ENCODE peak calls at places on chromosomes 3 and 15, in four cellular contexts. N is EL, X is left ventricle myocardium superior, T is islet precursor cell. Z is an unnamed sample.

GRCh38 chr3:61847784-61848462 is 286.6 kb downstream of the PTPRG start:
- DNase-seq in X (peak), N (peak), T (peak), Z (peak)

GRCh38 chr3:15636028-15636709 is 34.6 kb downstream of the BTD start:
- DNase-seq in T (no peak), X (no peak), N (peak), Z (peak)

GRCh38 chr3:118525096-118525495 is 509.6 kb downstream of the IGSF11 start:
- DNase-seq in N (no peak), X (no peak), T (no peak), Z (no peak)

GRCh38 chr15:90059208-90059985 is 42.9 kb downstream of the IDH2 start:
- DNase-seq in X (peak), T (peak), N (no peak), Z (peak)

GRCh38 chr3:153910387-153910786 is 210.8 kb upstream of the ARHGEF26 start:
- DNase-seq in X (no peak), T (no peak), N (no peak), Z (no peak)

GRCh38 chr3:107404727-107405519 is 27.7 kb downstream of the CCDC54 start:
- DNase-seq in N (peak), T (no peak), X (no peak), Z (no peak)

GRCh38 chr15:65576669-65577068 is 34.3 kb downstream of the INTS14 start:
- DNase-seq in X (no peak), N (peak), T (no peak), Z (no peak)

GRCh38 chr15:45919806-45920205 is 285.0 kb downstream of the SQOR start:
- DNase-seq in T (peak), X (no peak), N (peak), Z (no peak)

GRCh38 chr15:63977102-63977501 is 69.2 kb downstream of the DAPK2 start:
- DNase-seq in N (no peak), X (no peak), T (no peak), Z (no peak)

GRCh38 chr3:142977399-142977728 is 13.9 kb upstream of the PAQR9 start:
- DNase-seq in T (no peak), X (no peak), N (peak), Z (no peak)

GRCh38 chr3:11452988-11453847 is 181.0 kb downstream of the ATG7 start:
- DNase-seq in N (peak), T (no peak), X (no peak), Z (peak)

GRCh38 chr3:121855555-121855954 is 20.5 kb downstream of the EAF2 start:
- DNase-seq in N (no peak), T (no peak), X (no peak), Z (no peak)

GRCh38 chr15:82768414-82769081 is 37.3 kb downstream of the FSD2 start:
- DNase-seq in X (no peak), T (no peak), N (peak), Z (no peak)

GRCh38 chr15:63029701-63030100 is 12.8 kb upstream of the TPM1 start:
- DNase-seq in T (no peak), N (no peak), X (no peak), Z (no peak)

GRCh38 chr3:9279959-9280358 is 30.5 kb upstream of the SRGAP3 start:
- DNase-seq in N (peak), T (peak), X (no peak), Z (no peak)

GRCh38 chr3:99837715-99838114 is 20.1 kb downstream of the CMSS1 start:
- DNase-seq in T (no peak), X (no peak), N (no peak), Z (no peak)

GRCh38 chr3:69542265-69543079 is 156.6 kb upstream of the FRMD4B start:
- DNase-seq in N (no peak), X (peak), T (peak), Z (peak)

GRCh38 chr3:134072881-134073582 is 43.3 kb upstream of the SLCO2A1 start:
- DNase-seq in X (no peak), T (peak), N (no peak), Z (no peak)

GRCh38 chr3:38763569-38763968 is 52.4 kb downstream of the SCN10A start:
- DNase-seq in N (no peak), T (no peak), X (no peak), Z (no peak)

GRCh38 chr15:68314563-68314962 is 37.0 kb downstream of the FEM1B start:
- DNase-seq in X (no peak), T (peak), N (no peak), Z (peak)

GRCh38 chr3:39637807-39638206 is 170.3 kb downstream of the MOBP start:
- DNase-seq in N (peak), X (no peak), T (no peak), Z (no peak)

GRCh38 chr15:35545316-35545824 is 595 bp downstream of the DPH6 start:
- DNase-seq in X (peak), N (peak), T (peak), Z (peak)

GRCh38 chr3:160245261-160245800 is 20.1 kb downstream of the C3orf80 start:
- DNase-seq in N (no peak), T (peak), X (no peak), Z (no peak)

GRCh38 chr3:114447545-114447944 is 153.7 kb downstream of the TIGIT start:
- DNase-seq in N (no peak), T (no peak), X (no peak), Z (no peak)

GRCh38 chr3:52438579-52439425 is 6.1 kb downstream of the SEMA3G start:
- DNase-seq in N (no peak), X (no peak), T (peak), Z (no peak)

GRCh38 chr3:170277833-170278586 is 55.8 kb downstream of the PRKCI start:
- DNase-seq in T (no peak), N (no peak), X (no peak), Z (no peak)

GRCh38 chr3:137641879-137642278 is 122.2 kb upstream of the SOX14 start:
- DNase-seq in T (no peak), N (no peak), X (no peak), Z (no peak)

GRCh38 chr15:58604455-58604923 is 145.0 kb downstream of the ADAM10 start:
- DNase-seq in X (no peak), T (no peak), N (no peak), Z (no peak)

GRCh38 chr3:192897005-192897404 is 20.7 kb downstream of the MB21D2 start:
- DNase-seq in X (no peak), T (no peak), N (no peak), Z (no peak)

GRCh38 chr15:78637776-78638435 is 3.1 kb downstream of the CHRNB4 start:
- DNase-seq in N (no peak), T (no peak), X (no peak), Z (no peak)

GRCh38 chr15:85407421-85408269 is 27.2 kb downstream of the AKAP13 start:
- DNase-seq in T (no peak), X (no peak), N (peak), Z (no peak)

GRCh38 chr3:149417174-149417573 is 39.7 kb upstream of the TM4SF1 start:
- DNase-seq in N (no peak), T (no peak), X (no peak), Z (no peak)

GRCh38 chr3:2343031-2343682 is 244.5 kb downstream of the CNTN4 start:
- DNase-seq in T (no peak), N (no peak), X (no peak), Z (no peak)

GRCh38 chr3:197809356-197810020 is 18.4 kb downstream of the LRCH3 start:
- DNase-seq in X (no peak), T (no peak), N (peak), Z (no peak)

GRCh38 chr3:136989781-136990524 is 32.2 kb downstream of the IL20RB start:
- DNase-seq in T (no peak), X (no peak), N (no peak), Z (no peak)